ENCODE peak calls at places on chromosomes 16 and 17, in eight cellular contexts. One of them, this sample, is unnamed.
A peak's percentile ranks its signal among the peaks of the same experiment; 100 is the strongest.

GRCh38 chr17:10116267-10116666 is 82.1 kb downstream of the GAS7 start:
- DNase-seq in Calu3: no peak
- DNase-seq in GM10248: no peak
- DNase-seq in activated effector memory CD4-positive, alpha-beta T cell treated with anti-CD3 and anti-CD28 coated beads, Interleukin-2, amount 50 U/mL, for 16 hours: no peak
- DNase-seq in left ventricle myocardium inferior: no peak
- DNase-seq in GM20000: no peak
- DNase-seq in GF-D8: no peak
- DNase-seq in GM12878: no peak
- DNase-seq in this sample: no peak

GRCh38 chr17:82440991-82441627 is 9.4 kb downstream of the CYBC1 start:
- DNase-seq in activated effector memory CD4-positive, alpha-beta T cell treated with anti-CD3 and anti-CD28 coated beads, Interleukin-2, amount 50 U/mL, for 16 hours: no peak
- DNase-seq in GM12878: no peak
- DNase-seq in GM20000: peak; percentile 36
- DNase-seq in GF-D8: no peak
- DNase-seq in Calu3: no peak
- DNase-seq in GM10248: no peak
- DNase-seq in left ventricle myocardium inferior: no peak
- DNase-seq in this sample: no peak

GRCh38 chr17:27471321-27472269 is 15.3 kb downstream of the KSR1 start:
- DNase-seq in GM20000: peak; percentile 56
- DNase-seq in GM10248: peak; percentile 63
- DNase-seq in activated effector memory CD4-positive, alpha-beta T cell treated with anti-CD3 and anti-CD28 coated beads, Interleukin-2, amount 50 U/mL, for 16 hours: peak; percentile 92
- DNase-seq in left ventricle myocardium inferior: no peak
- DNase-seq in Calu3: no peak
- DNase-seq in GM12878: peak; percentile 97
- DNase-seq in GF-D8: no peak
- DNase-seq in this sample: peak; percentile 36

GRCh38 chr17:21029032-21029431 is 13.8 kb downstream of the USP22 start:
- DNase-seq in GF-D8: no peak
- DNase-seq in GM12878: no peak
- DNase-seq in activated effector memory CD4-positive, alpha-beta T cell treated with anti-CD3 and anti-CD28 coated beads, Interleukin-2, amount 50 U/mL, for 16 hours: peak; percentile 71
- DNase-seq in Calu3: no peak
- DNase-seq in GM20000: no peak
- DNase-seq in GM10248: no peak
- DNase-seq in left ventricle myocardium inferior: no peak
- DNase-seq in this sample: no peak

GRCh38 chr17:1095093-1095852 is 84.5 kb downstream of the ABR start:
- DNase-seq in GM20000: no peak
- DNase-seq in GM12878: no peak
- DNase-seq in Calu3: no peak
- DNase-seq in left ventricle myocardium inferior: peak; percentile 49
- DNase-seq in GM10248: no peak
- DNase-seq in activated effector memory CD4-positive, alpha-beta T cell treated with anti-CD3 and anti-CD28 coated beads, Interleukin-2, amount 50 U/mL, for 16 hours: no peak
- DNase-seq in GF-D8: peak; percentile 74
- DNase-seq in this sample: no peak

GRCh38 chr16:35339337-35339736 is 1879.9 kb downstream of the TP53TG3F start:
- DNase-seq in GM20000: no peak
- DNase-seq in GF-D8: no peak
- DNase-seq in activated effector memory CD4-positive, alpha-beta T cell treated with anti-CD3 and anti-CD28 coated beads, Interleukin-2, amount 50 U/mL, for 16 hours: no peak
- DNase-seq in left ventricle myocardium inferior: no peak
- DNase-seq in GM12878: no peak
- DNase-seq in GM10248: no peak
- DNase-seq in Calu3: no peak
- DNase-seq in this sample: no peak

GRCh38 chr17:63274156-63274555 is 171.9 kb downstream of the CYB561 start:
- DNase-seq in GM20000: no peak
- DNase-seq in left ventricle myocardium inferior: peak; percentile 42
- DNase-seq in GM10248: no peak
- DNase-seq in Calu3: no peak
- DNase-seq in activated effector memory CD4-positive, alpha-beta T cell treated with anti-CD3 and anti-CD28 coated beads, Interleukin-2, amount 50 U/mL, for 16 hours: no peak
- DNase-seq in GF-D8: no peak
- DNase-seq in GM12878: no peak
- DNase-seq in this sample: no peak

GRCh38 chr17:66183529-66183928 is 8.4 kb downstream of the CEP112 start:
- DNase-seq in GM12878: no peak
- DNase-seq in left ventricle myocardium inferior: no peak
- DNase-seq in GM20000: no peak
- DNase-seq in activated effector memory CD4-positive, alpha-beta T cell treated with anti-CD3 and anti-CD28 coated beads, Interleukin-2, amount 50 U/mL, for 16 hours: no peak
- DNase-seq in Calu3: no peak
- DNase-seq in GF-D8: no peak
- DNase-seq in GM10248: no peak
- DNase-seq in this sample: no peak

GRCh38 chr16:22217890-22218730 is 12.0 kb downstream of the EEF2K start:
- DNase-seq in Calu3: no peak
- DNase-seq in GM12878: peak; percentile 83
- DNase-seq in GF-D8: no peak
- DNase-seq in GM10248: peak; percentile 86
- DNase-seq in GM20000: peak; percentile 87
- DNase-seq in activated effector memory CD4-positive, alpha-beta T cell treated with anti-CD3 and anti-CD28 coated beads, Interleukin-2, amount 50 U/mL, for 16 hours: no peak
- DNase-seq in left ventricle myocardium inferior: peak; percentile 30
- DNase-seq in this sample: no peak

GRCh38 chr16:3158498-3159314 is 23.9 kb downstream of the ZNF213 start:
- DNase-seq in Calu3: peak; percentile 98
- DNase-seq in activated effector memory CD4-positive, alpha-beta T cell treated with anti-CD3 and anti-CD28 coated beads, Interleukin-2, amount 50 U/mL, for 16 hours: peak; percentile 95
- DNase-seq in left ventricle myocardium inferior: peak; percentile 83
- DNase-seq in GM12878: no peak
- DNase-seq in GM10248: peak; percentile 94
- DNase-seq in GM20000: peak; percentile 92
- DNase-seq in GF-D8: peak; percentile 76
- DNase-seq in this sample: peak; percentile 89

GRCh38 chr17:63699638-63700527 is at the start of gene LIMD2:
- DNase-seq in GM10248: peak; percentile 85
- DNase-seq in left ventricle myocardium inferior: peak; percentile 66
- DNase-seq in Calu3: peak; percentile 26
- DNase-seq in GF-D8: no peak
- DNase-seq in GM12878: no peak
- DNase-seq in activated effector memory CD4-positive, alpha-beta T cell treated with anti-CD3 and anti-CD28 coated beads, Interleukin-2, amount 50 U/mL, for 16 hours: peak; percentile 94
- DNase-seq in GM20000: peak; percentile 93
- DNase-seq in this sample: no peak

GRCh38 chr17:36209575-36209974 is 1.3 kb upstream of the CCL4L2 start:
- DNase-seq in activated effector memory CD4-positive, alpha-beta T cell treated with anti-CD3 and anti-CD28 coated beads, Interleukin-2, amount 50 U/mL, for 16 hours: no peak
- DNase-seq in GM12878: no peak
- DNase-seq in Calu3: no peak
- DNase-seq in GM20000: no peak
- DNase-seq in GM10248: no peak
- DNase-seq in GF-D8: no peak
- DNase-seq in left ventricle myocardium inferior: no peak
- DNase-seq in this sample: no peak

GRCh38 chr16:27676807-27677206 is 126.9 kb downstream of the KATNIP start:
- DNase-seq in activated effector memory CD4-positive, alpha-beta T cell treated with anti-CD3 and anti-CD28 coated beads, Interleukin-2, amount 50 U/mL, for 16 hours: no peak
- DNase-seq in Calu3: no peak
- DNase-seq in GM12878: no peak
- DNase-seq in GM20000: no peak
- DNase-seq in GM10248: no peak
- DNase-seq in GF-D8: no peak
- DNase-seq in left ventricle myocardium inferior: no peak
- DNase-seq in this sample: no peak

GRCh38 chr16:57818377-57819055 is 16.2 kb upstream of the KIFC3 start:
- DNase-seq in GM10248: no peak
- DNase-seq in GF-D8: no peak
- DNase-seq in activated effector memory CD4-positive, alpha-beta T cell treated with anti-CD3 and anti-CD28 coated beads, Interleukin-2, amount 50 U/mL, for 16 hours: no peak
- DNase-seq in GM20000: no peak
- DNase-seq in GM12878: no peak
- DNase-seq in Calu3: no peak
- DNase-seq in left ventricle myocardium inferior: no peak
- DNase-seq in this sample: no peak

GRCh38 chr17:76056882-76057281 is 15.4 kb downstream of the SRP68 start:
- DNase-seq in left ventricle myocardium inferior: no peak
- DNase-seq in GF-D8: no peak
- DNase-seq in Calu3: no peak
- DNase-seq in GM20000: no peak
- DNase-seq in GM12878: no peak
- DNase-seq in activated effector memory CD4-positive, alpha-beta T cell treated with anti-CD3 and anti-CD28 coated beads, Interleukin-2, amount 50 U/mL, for 16 hours: no peak
- DNase-seq in GM10248: no peak
- DNase-seq in this sample: peak; percentile 22

GRCh38 chr17:13755851-13756250 is 154.1 kb upstream of the HS3ST3A1 start:
- DNase-seq in activated effector memory CD4-positive, alpha-beta T cell treated with anti-CD3 and anti-CD28 coated beads, Interleukin-2, amount 50 U/mL, for 16 hours: no peak
- DNase-seq in GM20000: no peak
- DNase-seq in GM10248: no peak
- DNase-seq in GM12878: no peak
- DNase-seq in left ventricle myocardium inferior: no peak
- DNase-seq in GF-D8: no peak
- DNase-seq in Calu3: no peak
- DNase-seq in this sample: no peak

GRCh38 chr16:11224894-11225676 is 30.9 kb downstream of the SOCS1 start:
- DNase-seq in left ventricle myocardium inferior: peak; percentile 26
- DNase-seq in activated effector memory CD4-positive, alpha-beta T cell treated with anti-CD3 and anti-CD28 coated beads, Interleukin-2, amount 50 U/mL, for 16 hours: peak; percentile 92
- DNase-seq in GM12878: peak; percentile 88
- DNase-seq in GM20000: peak; percentile 91
- DNase-seq in GM10248: peak; percentile 95
- DNase-seq in Calu3: no peak
- DNase-seq in GF-D8: peak; percentile 46
- DNase-seq in this sample: no peak

GRCh38 chr16:71851726-71852125 is 6.0 kb downstream of the ATXN1L start:
- DNase-seq in Calu3: no peak
- DNase-seq in activated effector memory CD4-positive, alpha-beta T cell treated with anti-CD3 and anti-CD28 coated beads, Interleukin-2, amount 50 U/mL, for 16 hours: no peak
- DNase-seq in GF-D8: no peak
- DNase-seq in GM12878: no peak
- DNase-seq in GM20000: no peak
- DNase-seq in left ventricle myocardium inferior: no peak
- DNase-seq in GM10248: no peak
- DNase-seq in this sample: no peak

GRCh38 chr17:55442953-55443683 is 21.5 kb upstream of the MMD start:
- DNase-seq in GM20000: no peak
- DNase-seq in activated effector memory CD4-positive, alpha-beta T cell treated with anti-CD3 and anti-CD28 coated beads, Interleukin-2, amount 50 U/mL, for 16 hours: no peak
- DNase-seq in Calu3: no peak
- DNase-seq in left ventricle myocardium inferior: no peak
- DNase-seq in GM12878: no peak
- DNase-seq in GM10248: no peak
- DNase-seq in GF-D8: no peak
- DNase-seq in this sample: no peak

GRCh38 chr17:39194089-39194984 is 3.1 kb downstream of the CACNB1 start:
- DNase-seq in GM12878: no peak
- DNase-seq in GM10248: no peak
- DNase-seq in GM20000: no peak
- DNase-seq in activated effector memory CD4-positive, alpha-beta T cell treated with anti-CD3 and anti-CD28 coated beads, Interleukin-2, amount 50 U/mL, for 16 hours: no peak
- DNase-seq in Calu3: peak; percentile 79
- DNase-seq in left ventricle myocardium inferior: peak; percentile 68
- DNase-seq in GF-D8: no peak
- DNase-seq in this sample: peak; percentile 23

GRCh38 chr17:63600569-63601438 is at the start of gene TACO1:
- DNase-seq in GM12878: peak; percentile 48
- DNase-seq in GM20000: peak; percentile 89
- DNase-seq in GM10248: peak; percentile 88
- DNase-seq in Calu3: peak; percentile 74
- DNase-seq in left ventricle myocardium inferior: peak; percentile 84
- DNase-seq in activated effector memory CD4-positive, alpha-beta T cell treated with anti-CD3 and anti-CD28 coated beads, Interleukin-2, amount 50 U/mL, for 16 hours: peak; percentile 91
- DNase-seq in GF-D8: peak; percentile 49
- DNase-seq in this sample: peak; percentile 84

GRCh38 chr17:70905796-70906195 is 736.5 kb downstream of the KCNJ2 start:
- DNase-seq in GM12878: no peak
- DNase-seq in GF-D8: no peak
- DNase-seq in Calu3: peak; percentile 8
- DNase-seq in activated effector memory CD4-positive, alpha-beta T cell treated with anti-CD3 and anti-CD28 coated beads, Interleukin-2, amount 50 U/mL, for 16 hours: no peak
- DNase-seq in GM20000: no peak
- DNase-seq in left ventricle myocardium inferior: peak; percentile 46
- DNase-seq in GM10248: no peak
- DNase-seq in this sample: no peak

This sample was measured in HT-29.